ENCODE peak calls at places on chromosomes 13 and 19, in eight cellular contexts. I, U, E, G, R, J, X and Z are unnamed samples.

GRCh38 chr13:95644611-95645052 is at the start of gene DZIP1:
- DNase-seq in I (peak; percentile 97), U (peak; percentile 81), E (peak; percentile 94), R (peak; percentile 79), G (peak; percentile 77), J (no peak), X (peak; percentile 41), Z (peak; percentile 30)

GRCh38 chr13:23966691-23967615 is 69.7 kb upstream of the C1QTNF9B start:
- DNase-seq in U (no peak), R (no peak), J (no peak), E (no peak), X (peak; percentile 28), I (no peak), G (no peak), Z (peak; percentile 48)

GRCh38 chr19:15432018-15432494 is 13.3 kb upstream of the AKAP8L start:
- DNase-seq in G (no peak), R (peak; percentile 21), X (peak; percentile 37), I (no peak), U (no peak), J (peak; percentile 33), E (peak; percentile 47), Z (peak; percentile 45)

GRCh38 chr19:38209152-38209551 is 14.9 kb downstream of the DPF1 start:
- DNase-seq in J (no peak), R (no peak), G (no peak), I (no peak), E (peak; percentile 49), U (no peak), X (no peak), Z (no peak)

GRCh38 chr19:18718846-18719458 is 35.5 kb downstream of the CRTC1 start:
- DNase-seq in X (no peak), E (no peak), U (no peak), R (no peak), G (no peak), I (no peak), J (no peak), Z (no peak)

GRCh38 chr19:16661480-16662034 is 618 bp downstream of the TMEM38A start:
- DNase-seq in I (peak; percentile 69), J (peak; percentile 70), E (peak; percentile 16), U (no peak), G (no peak), X (peak; percentile 71), R (peak; percentile 37), Z (peak; percentile 57)

GRCh38 chr19:55209430-55210119 is at the start of gene PTPRH:
- DNase-seq in J (no peak), R (peak; percentile 37), X (no peak), E (no peak), G (no peak), I (no peak), U (no peak), Z (peak; percentile 11)

GRCh38 chr19:4556574-4557185 is 2.8 kb downstream of the SEMA6B start:
- DNase-seq in R (no peak), I (peak; percentile 96), G (peak; percentile 29), E (peak; percentile 48), J (peak; percentile 51), U (no peak), X (no peak), Z (no peak)

GRCh38 chr13:43915451-43915850 is 35.7 kb downstream of the LACC1 start:
- DNase-seq in X (no peak), G (no peak), R (no peak), E (no peak), I (no peak), J (no peak), U (no peak), Z (no peak)

GRCh38 chr19:50311723-50312635 is 17.2 kb downstream of the KCNC3 start:
- DNase-seq in G (no peak), J (no peak), U (no peak), E (peak; percentile 82), X (no peak), I (peak; percentile 92), R (peak; percentile 39), Z (no peak)

GRCh38 chr13:74883834-74884233 is 598.1 kb downstream of the TBC1D4 start:
- DNase-seq in R (no peak), J (peak; percentile 1), E (no peak), X (no peak), I (no peak), G (no peak), U (no peak), Z (no peak)
- TF ChIP-seq CTCF in R (no peak), J (peak; percentile 48), E (peak; percentile 15), X (no peak), I (peak; percentile 55), G (no peak), U (peak; percentile 40), Z (no peak)

GRCh38 chr19:45154064-45154827 is 6.5 kb downstream of the NKPD1 start:
- DNase-seq in X (no peak), R (no peak), G (peak; percentile 45), E (no peak), U (peak; percentile 86), I (no peak), J (no peak), Z (no peak)
- TF ChIP-seq CTCF in X (no peak), R (no peak), G (no peak), E (no peak), U (peak; percentile 17), I (no peak), J (no peak), Z (no peak)

GRCh38 chr19:33871605-33872004 is 74.9 kb downstream of the KCTD15 start:
- DNase-seq in I (no peak), J (no peak), R (no peak), U (no peak), X (no peak), G (no peak), E (no peak), Z (no peak)

GRCh38 chr19:33868076-33868735 is 71.5 kb downstream of the KCTD15 start:
- DNase-seq in R (no peak), X (no peak), G (no peak), J (no peak), E (no peak), I (no peak), U (no peak), Z (no peak)

GRCh38 chr19:33866696-33867095 is 70.0 kb downstream of the KCTD15 start:
- DNase-seq in U (no peak), R (no peak), E (no peak), I (no peak), X (no peak), J (no peak), G (no peak), Z (no peak)

GRCh38 chr19:33865306-33865705 is 68.6 kb downstream of the KCTD15 start:
- DNase-seq in J (no peak), U (no peak), R (no peak), E (no peak), X (no peak), G (no peak), I (no peak), Z (no peak)

GRCh38 chr19:33868821-33869412 is 72.2 kb downstream of the KCTD15 start:
- DNase-seq in E (peak; percentile 50), G (peak; percentile 50), R (peak; percentile 41), I (peak; percentile 74), U (no peak), J (no peak), X (no peak), Z (no peak)
- TF ChIP-seq CTCF in E (no peak), G (no peak), R (no peak), I (no peak), U (peak; percentile 24), J (no peak), X (no peak), Z (no peak)

GRCh38 chr13:26041476-26041875 is 10.3 kb downstream of the SHISA2 start:
- DNase-seq in I (no peak), R (no peak), X (no peak), E (no peak), U (no peak), G (no peak), J (no peak), Z (no peak)
- TF ChIP-seq CTCF in I (no peak), R (no peak), X (no peak), E (no peak), U (no peak), G (no peak), J (no peak), Z (no peak)

GRCh38 chr13:40668335-40668734 is 1.9 kb upstream of the FOXO1 start:
- DNase-seq in U (no peak), J (peak; percentile 84), X (no peak), R (no peak), G (no peak), E (peak; percentile 58), I (peak; percentile 73), Z (peak; percentile 60)
- TF ChIP-seq CTCF in U (peak; percentile 71), J (peak; percentile 96), X (peak; percentile 89), R (no peak), G (no peak), E (peak; percentile 60), I (peak; percentile 79), Z (peak; percentile 66)